ENCODE peak calls at places on chromosomes 5 and 9, in eight cellular contexts. J is activated CD4-positive, alpha-beta T cell treated with anti-CD3 and anti-CD28 coated beads, Interleukin-2, amount 50 U/mL, for 4 hours; C is stimulated activated CD4-positive, alpha-beta T cell treated with anti-CD3 and anti-CD28 coated beads, Interleukin-15, amount 100 ng/mL, for 1 hour; H is endothelial cell; U is dorsolateral prefrontal cortex; G is AG04449; R is cardiac muscle cell; N is C1 segment of cervical spinal cord. S is an unnamed sample.

GRCh38 chr5:124686239-124687004 is 60.0 kb downstream of the ZNF608 start:
- DNase-seq in C (no peak), R (no peak), G (no peak), J (no peak), H (no peak), N (no peak), U (no peak), S (no peak)

GRCh38 chr5:9877473-9877872 is 247.3 kb upstream of the TAS2R1 start:
- DNase-seq in U (no peak), R (peak), N (no peak), J (no peak), G (no peak), H (no peak), C (no peak), S (no peak)

GRCh38 chr5:33501899-33502298 is 61.1 kb downstream of the TARS1 start:
- DNase-seq in J (no peak), G (no peak), N (no peak), H (no peak), U (no peak), R (no peak), C (no peak), S (no peak)

GRCh38 chr9:128341435-128341849 is 1.1 kb downstream of the SLC27A4 start:
- DNase-seq in U (peak), J (peak), R (peak), C (peak), H (peak), G (no peak), N (peak), S (peak)

GRCh38 chr5:15013654-15014463 is 142.3 kb upstream of the ANKH start:
- DNase-seq in J (no peak), N (no peak), G (no peak), C (no peak), H (peak), U (no peak), R (peak), S (no peak)

GRCh38 chr9:136081826-136082495 is 13.1 kb downstream of the NACC2 start:
- DNase-seq in N (no peak), H (no peak), G (no peak), U (peak), R (no peak), C (no peak), J (no peak), S (no peak)

GRCh38 chr5:132221781-132222648 is 5.6 kb downstream of the P4HA2 start:
- DNase-seq in N (peak), J (no peak), C (no peak), G (no peak), R (peak), U (no peak), H (no peak), S (no peak)

GRCh38 chr9:71646131-71646530 is 122.2 kb downstream of the CEMIP2 start:
- DNase-seq in U (no peak), R (no peak), C (no peak), N (no peak), H (no peak), G (no peak), J (no peak), S (no peak)

GRCh38 chr9:468766-469496 is 254.3 kb downstream of the DOCK8 start:
- DNase-seq in J (no peak), N (no peak), U (no peak), H (no peak), R (peak), G (no peak), C (no peak), S (no peak)

GRCh38 chr9:74443036-74443750 is 53.9 kb upstream of the RORB start:
- DNase-seq in N (no peak), J (no peak), R (no peak), C (no peak), G (no peak), H (no peak), U (no peak), S (no peak)

GRCh38 chr9:88183798-88184495 is 45.7 kb upstream of the SPATA31C2 start:
- DNase-seq in C (no peak), J (no peak), U (no peak), H (no peak), R (no peak), G (no peak), N (no peak), S (no peak)

GRCh38 chr5:155459889-155460500 is 446.4 kb downstream of the KIF4B start:
- DNase-seq in R (no peak), H (no peak), U (no peak), G (no peak), C (no peak), N (no peak), J (no peak), S (no peak)

GRCh38 chr9:93681316-93682154 is 105.2 kb downstream of the PHF2 start:
- DNase-seq in U (peak), J (no peak), G (no peak), H (peak), R (no peak), C (no peak), N (no peak), S (no peak)

GRCh38 chr5:41883940-41884339 is 13.7 kb upstream of the OXCT1 start:
- DNase-seq in U (no peak), N (no peak), G (no peak), J (no peak), H (no peak), R (no peak), C (no peak), S (no peak)

GRCh38 chr5:131541766-131542165 is 93.3 kb downstream of the RAPGEF6 start:
- DNase-seq in J (no peak), C (no peak), U (no peak), H (no peak), N (no peak), R (no peak), G (no peak), S (no peak)

GRCh38 chr9:137757139-137757538 is 120.4 kb upstream of the CACNA1B start:
- DNase-seq in R (no peak), J (no peak), N (no peak), G (no peak), H (no peak), C (no peak), U (no peak), S (no peak)

GRCh38 chr5:83222906-83223305 is 145.6 kb downstream of the XRCC4 start:
- DNase-seq in G (no peak), C (no peak), J (no peak), N (no peak), U (no peak), R (no peak), H (no peak), S (no peak)

GRCh38 chr5:164336906-164337305 is 831.5 kb downstream of the MAT2B start:
- DNase-seq in H (no peak), R (peak), N (no peak), G (peak), C (no peak), U (no peak), J (no peak), S (no peak)

GRCh38 chr5:51573835-51574234 is 190.6 kb downstream of the ISL1 start:
- DNase-seq in C (no peak), H (no peak), U (no peak), G (no peak), R (no peak), N (no peak), J (no peak), S (no peak)

GRCh38 chr5:181044093-181044599 is 4.1 kb downstream of the BTNL9 start:
- DNase-seq in R (no peak), C (no peak), G (no peak), H (no peak), N (no peak), J (no peak), U (no peak), S (no peak)

GRCh38 chr5:56323505-56323904 is 90.4 kb upstream of the ANKRD55 start:
- DNase-seq in U (no peak), G (peak), C (no peak), J (no peak), H (no peak), R (peak), N (peak), S (no peak)

GRCh38 chr5:65199988-65200668 is 281.6 kb downstream of the ADAMTS6 start:
- DNase-seq in H (no peak), G (peak), R (peak), U (no peak), N (no peak), J (no peak), C (no peak), S (no peak)

GRCh38 chr5:125492977-125493376 is 746.5 kb upstream of the ZNF608 start:
- DNase-seq in H (no peak), R (peak), U (no peak), G (no peak), C (no peak), J (no peak), N (no peak), S (no peak)

GRCh38 chr5:175365866-175366265 is 78.1 kb downstream of the DRD1 start:
- DNase-seq in H (no peak), U (no peak), G (no peak), N (no peak), J (no peak), C (no peak), R (no peak), S (no peak)

GRCh38 chr9:12935714-12936113 is 160.9 kb downstream of the LURAP1L start:
- DNase-seq in G (peak), U (no peak), H (no peak), N (no peak), J (no peak), C (no peak), R (peak), S (no peak)

GRCh38 chr5:59184769-59185168 is 601.9 kb downstream of the RAB3C start:
- DNase-seq in U (no peak), R (no peak), J (no peak), H (no peak), G (no peak), N (no peak), C (no peak), S (no peak)

GRCh38 chr9:37730256-37730655 is 23.3 kb upstream of the TRMT10B start:
- DNase-seq in H (no peak), N (no peak), U (no peak), R (no peak), G (no peak), C (no peak), J (no peak), S (no peak)

GRCh38 chr5:151779531-151780125 is 7.9 kb downstream of the G3BP1 start:
- DNase-seq in N (no peak), H (no peak), G (no peak), R (no peak), J (no peak), U (no peak), C (no peak), S (no peak)

S was measured in stimulated activated CD8-positive, alpha-beta memory T cell treated with anti-CD3 and anti-CD28 coated beads, Interleukin-15, amount 100 ng/mL, for 24 hours.